ENCODE peak calls at places on chromosomes 13 and 19, in six cellular contexts. V is GM23248, U is DND-41, M is fibroblast of lung, E is hepatocyte, I is PC-3. B is an unnamed sample.

GRCh38 chr19:23823952-23824389 is 65.3 kb upstream of the ZNF681 start:
- DNase-seq in V (no peak), U (peak; percentile 61), M (peak; percentile 3), E (no peak), I (peak; percentile 20), B (no peak)

GRCh38 chr19:32676186-32676894 is 692 bp downstream of the RGS9BP start:
- DNase-seq in V (peak; percentile 23), U (no peak), M (no peak), E (peak; percentile 61), I (no peak), B (no peak)

GRCh38 chr13:60009300-60010248 is 154.2 kb downstream of the DIAPH3 start:
- DNase-seq in V (no peak), U (no peak), M (peak; percentile 17), E (peak; percentile 41), I (no peak), B (no peak)

GRCh38 chr19:2045501-2046045 is 5.5 kb downstream of the MKNK2 start:
- DNase-seq in V (no peak), U (no peak), M (no peak), E (peak; percentile 4), I (no peak), B (no peak)

GRCh38 chr13:50910483-50910805 is 853 bp downstream of the RNASEH2B start:
- DNase-seq in V (peak; percentile 71), U (no peak), M (peak; percentile 54), E (no peak), I (peak; percentile 25), B (no peak)

GRCh38 chr13:93003531-93003930 is 223.1 kb upstream of the GPC6 start:
- DNase-seq in V (no peak), U (no peak), M (no peak), E (no peak), I (no peak), B (no peak)

GRCh38 chr13:113360446-113360845 is 3.5 kb downstream of the GRTP1 start:
- DNase-seq in V (no peak), U (no peak), M (no peak), E (no peak), I (no peak), B (no peak)

GRCh38 chr13:21463424-21463823 is 4.3 kb upstream of the ZDHHC20 start:
- DNase-seq in V (no peak), U (no peak), M (no peak), E (no peak), I (no peak), B (no peak)

GRCh38 chr19:2270157-2270571 is 11.8 kb downstream of the PEAK3 start:
- DNase-seq in V (peak; percentile 64), U (peak; percentile 56), M (no peak), E (peak; percentile 49), I (no peak), B (no peak)

GRCh38 chr19:44812142-44812718 is 3.3 kb downstream of the BCAM start:
- DNase-seq in V (no peak), U (no peak), M (no peak), E (no peak), I (no peak), B (no peak)

GRCh38 chr13:33087091-33087490 is 70.9 kb downstream of the KL start:
- DNase-seq in V (no peak), U (no peak), M (peak; percentile 15), E (no peak), I (no peak), B (no peak)

GRCh38 chr13:94480672-94481145 is 1.2 kb upstream of the DCT start:
- DNase-seq in V (peak; percentile 91), U (peak; percentile 42), M (peak; percentile 74), E (peak; percentile 10), I (no peak), B (no peak)

GRCh38 chr13:85508683-85509329 is 290.4 kb downstream of the SLITRK6 start:
- DNase-seq in V (no peak), U (no peak), M (peak; percentile 32), E (no peak), I (no peak), B (no peak)

GRCh38 chr19:2491130-2491801 is 15.3 kb downstream of the GADD45B start:
- DNase-seq in V (peak; percentile 95), U (no peak), M (peak; percentile 70), E (peak; percentile 46), I (peak; percentile 93), B (no peak)

GRCh38 chr13:29952245-29952644 is 101.8 kb upstream of the UBL3 start:
- DNase-seq in V (no peak), U (no peak), M (no peak), E (no peak), I (no peak), B (no peak)

GRCh38 chr19:31257426-31258130 is 91.7 kb downstream of the TSHZ3 start:
- DNase-seq in V (no peak), U (no peak), M (no peak), E (no peak), I (no peak), B (no peak)

GRCh38 chr13:76293346-76293745 is 592.9 kb downstream of the KCTD12 start:
- DNase-seq in V (peak; percentile 66), U (no peak), M (peak; percentile 72), E (no peak), I (peak; percentile 76), B (no peak)

GRCh38 chr19:7953060-7953459 is 9.6 kb upstream of the TIMM44 start:
- DNase-seq in V (peak; percentile 44), U (no peak), M (no peak), E (no peak), I (peak; percentile 48), B (no peak)

DNA sequence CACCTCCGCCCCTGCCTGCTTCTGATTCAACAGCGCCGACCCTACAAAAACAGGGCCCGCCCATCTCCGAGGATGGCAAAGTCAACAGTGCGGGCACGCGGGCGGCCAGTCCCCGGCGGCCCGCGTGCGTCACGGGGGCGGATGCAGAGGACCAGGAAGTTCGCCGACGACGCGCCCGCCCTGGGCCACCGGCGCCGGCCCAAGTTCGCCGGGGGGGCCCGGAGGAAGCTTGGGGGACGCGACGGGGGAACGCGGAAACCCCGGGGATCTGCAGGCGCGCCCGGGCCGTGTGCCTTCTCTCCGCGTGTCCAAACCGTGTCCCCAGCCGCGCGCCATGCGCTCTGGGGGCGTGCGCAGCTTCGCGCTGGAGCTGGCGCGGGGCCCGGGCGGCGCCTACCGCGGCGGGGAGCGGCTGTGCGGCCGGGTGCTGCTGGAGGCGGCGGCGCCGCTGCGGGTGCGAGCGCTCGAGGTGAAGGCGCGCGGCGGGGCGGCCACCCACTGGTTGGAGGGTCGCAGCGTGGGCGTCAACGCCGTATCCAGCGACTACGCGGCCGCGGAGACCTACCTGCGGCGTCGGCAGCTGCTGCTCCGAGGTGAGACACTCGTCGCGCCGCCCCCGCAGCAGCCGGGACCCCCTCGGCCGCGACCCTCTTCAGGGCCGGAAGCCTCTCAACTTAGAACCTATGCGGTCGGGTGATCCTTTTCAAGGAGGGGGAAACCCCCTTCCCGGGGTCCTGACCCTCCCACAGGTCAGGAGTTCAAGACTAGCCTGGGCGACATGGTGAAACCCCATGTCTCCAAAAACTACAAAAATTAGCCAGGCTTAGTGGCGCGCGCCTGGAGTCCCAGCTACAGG is 6.8 kb upstream of the ARRDC2 start:
- DNase-seq in V (peak; percentile 96), U (peak; percentile 84), M (peak; percentile 82), E (peak; percentile 90), I (peak; percentile 92), B (no peak)
- TF ChIP-seq EZH2 in V (no peak), U (no peak), M (no peak), E (no peak), I (no peak), B (no peak)

GRCh38 chr13:44459674-44460073 is 86.0 kb downstream of the SERP2 start:
- DNase-seq in V (no peak), U (no peak), M (no peak), E (no peak), I (no peak), B (no peak)
- H3K27ac ChIP-seq in V (no peak overlapping the region), U (no peak overlapping the region), M (no peak overlapping the region), E (no peak overlapping the region), I (no peak overlapping the region), B (no peak overlapping the region)

DNA sequence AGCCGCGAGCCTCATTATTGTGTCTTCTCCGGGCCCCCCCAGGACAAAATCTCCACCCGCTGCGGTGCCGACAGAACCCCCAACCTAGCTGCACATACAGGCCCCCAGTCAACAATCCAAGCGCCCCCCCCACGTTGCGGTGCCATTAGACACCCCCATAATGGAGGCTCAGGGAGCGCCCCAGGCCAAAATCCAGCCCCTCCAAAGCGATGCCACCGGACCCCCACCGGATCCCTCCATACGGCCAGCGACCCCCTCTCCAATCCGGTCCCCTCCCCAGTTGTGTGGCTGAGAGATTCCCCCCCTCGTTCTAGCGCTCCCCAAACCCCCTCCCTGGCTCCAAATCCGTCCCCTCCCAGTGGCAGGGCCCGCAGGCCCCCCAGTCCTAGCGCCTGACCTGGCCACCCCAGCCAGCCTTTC is 21.5 kb upstream of the SEMA6B start:
- DNase-seq in V (no peak), U (no peak), M (no peak), E (no peak), I (no peak), B (no peak)
- TF ChIP-seq EZH2 in V (no peak), U (peak; percentile 29), M (peak; percentile 70), E (no peak), I (no peak), B (peak; percentile 45)

GRCh38 chr13:98909016-98909415 is 68.8 kb downstream of the DOCK9 start:
- DNase-seq in V (peak; percentile 27), U (no peak), M (no peak), E (no peak), I (peak; percentile 67), B (no peak)
- H3K27ac ChIP-seq in V (no peak overlapping the region), U (no peak overlapping the region), M (no peak overlapping the region), E (no peak overlapping the region), I (peak overlapping the region; percentile 88), B (peak overlapping the region; percentile 91)